ENCODE peak calls at places on chromosomes 2 and 18, in six cellular contexts. T is H9, D is neuronal stem cell, N is IMR-90, M is mesenchymal stem cell, V is H1. Y is an unnamed sample.

GRCh38 chr2:238716585-238716984 is 131.3 kb upstream of the TWIST2 start:
- DNase-seq in M (no peak), T (peak; percentile 50), V (no peak), D (no peak), N (no peak), Y (no peak)

GRCh38 chr2:83081835-83082522 is 1377.1 kb downstream of the SUCLG1 start:
- DNase-seq in D (no peak), N (peak; percentile 65), V (no peak), T (no peak), M (peak; percentile 55), Y (no peak)

GRCh38 chr18:37465922-37466321 is 99.7 kb downstream of the CELF4 start:
- DNase-seq in M (peak; percentile 27), T (no peak), D (no peak), N (no peak), V (no peak), Y (no peak)

GRCh38 chr2:40032650-40033319 is 253.7 kb upstream of the THUMPD2 start:
- DNase-seq in V (no peak), T (no peak), N (peak; percentile 92), M (peak; percentile 66), D (no peak), Y (peak; percentile 81)

GRCh38 chr2:219706823-219707281 is 79.4 kb downstream of the SLC4A3 start:
- DNase-seq in D (no peak), T (no peak), M (no peak), N (peak; percentile 67), V (peak; percentile 41), Y (no peak)

GRCh38 chr2:64062840-64063239 is 43.6 kb upstream of the VPS54 start:
- DNase-seq in T (no peak), M (peak; percentile 44), D (no peak), V (no peak), N (peak; percentile 82), Y (peak; percentile 54)

GRCh38 chr2:136281281-136282117 is 163.6 kb upstream of the CXCR4 start:
- DNase-seq in T (no peak), V (no peak), M (no peak), D (no peak), N (no peak), Y (no peak)

GRCh38 chr2:167181134-167181533 is 292.9 kb downstream of the XIRP2 start:
- DNase-seq in V (no peak), D (no peak), N (peak; percentile 79), T (no peak), M (no peak), Y (no peak)

GRCh38 chr2:147482590-147483292 is 362.1 kb upstream of the ACVR2A start:
- DNase-seq in N (no peak), M (no peak), V (no peak), D (no peak), T (no peak), Y (no peak)

GRCh38 chr2:100178085-100178788 is 35.8 kb upstream of the AFF3 start:
- DNase-seq in T (peak; percentile 88), M (peak; percentile 70), V (peak; percentile 79), N (peak; percentile 38), D (peak; percentile 11), Y (peak; percentile 90)

GRCh38 chr2:73436019-73436418 is 50.4 kb downstream of the ALMS1 start:
- DNase-seq in T (no peak), N (no peak), D (no peak), V (no peak), M (no peak), Y (no peak)

GRCh38 chr2:173347305-173348168 is 7.1 kb upstream of the CDCA7 start:
- DNase-seq in V (no peak), D (no peak), M (no peak), T (no peak), N (no peak), Y (no peak)

GRCh38 chr2:187429989-187430388 is 18.1 kb downstream of the CALCRL start:
- DNase-seq in T (no peak), N (peak; percentile 75), D (no peak), V (no peak), M (peak; percentile 47), Y (peak; percentile 43)

GRCh38 chr18:24735504-24736243 is 275.2 kb downstream of the HRH4 start:
- DNase-seq in T (no peak), D (no peak), V (no peak), M (no peak), N (no peak), Y (no peak)

GRCh38 chr18:62384610-62385097 is 59.5 kb downstream of the TNFRSF11A start:
- DNase-seq in N (no peak), V (peak; percentile 53), M (peak; percentile 34), T (peak; percentile 56), D (no peak), Y (peak; percentile 84)

GRCh38 chr2:46831869-46832265 is 83.7 kb downstream of the MCFD2 start:
- DNase-seq in D (no peak), M (no peak), N (no peak), T (no peak), V (no peak), Y (no peak)

GRCh38 chr2:209876211-209876610 is 104.6 kb downstream of the UNC80 start:
- DNase-seq in D (no peak), M (no peak), T (no peak), N (no peak), V (no peak), Y (no peak)

GRCh38 chr2:237964578-237965404 is 2.0 kb upstream of the UBE2F start:
- DNase-seq in T (no peak), D (no peak), V (no peak), N (peak; percentile 86), M (no peak), Y (peak; percentile 99)

GRCh38 chr2:152047826-152048476 is 50.9 kb downstream of the CACNB4 start:
- DNase-seq in D (no peak), V (no peak), M (no peak), N (no peak), T (no peak), Y (no peak)

GRCh38 chr2:444937-445884 is 157.3 kb upstream of the ALKAL2 start:
- DNase-seq in V (no peak), M (no peak), T (no peak), N (no peak), D (no peak), Y (no peak)

GRCh38 chr2:201969938-201970785 is 63.5 kb upstream of the FZD7 start:
- DNase-seq in N (peak; percentile 93), V (no peak), D (no peak), M (peak; percentile 89), T (no peak), Y (peak; percentile 50)

GRCh38 chr2:23606968-23607367 is 222.0 kb downstream of the KLHL29 start:
- DNase-seq in M (peak; percentile 78), T (no peak), V (no peak), N (peak; percentile 82), D (no peak), Y (peak; percentile 85)

GRCh38 chr2:200087451-200087850 is 132.1 kb downstream of the MAIP1 start:
- DNase-seq in T (no peak), V (no peak), N (no peak), M (no peak), D (no peak), Y (no peak)

GRCh38 chr2:20225294-20226151 is 593 bp upstream of the SDC1 start:
- DNase-seq in N (peak; percentile 50), M (peak; percentile 57), T (peak; percentile 84), V (peak; percentile 87), D (peak; percentile 77), Y (peak; percentile 56)

GRCh38 chr2:119732026-119732425 is 27.7 kb upstream of the PTPN4 start:
- DNase-seq in N (no peak), M (no peak), D (no peak), V (no peak), T (no peak), Y (no peak)
- H3K4ac ChIP-seq in N (no peak overlapping the region), M (no peak overlapping the region), D (no peak overlapping the region), V (no peak overlapping the region), T (no peak overlapping the region), Y (no peak overlapping the region)

DNA sequence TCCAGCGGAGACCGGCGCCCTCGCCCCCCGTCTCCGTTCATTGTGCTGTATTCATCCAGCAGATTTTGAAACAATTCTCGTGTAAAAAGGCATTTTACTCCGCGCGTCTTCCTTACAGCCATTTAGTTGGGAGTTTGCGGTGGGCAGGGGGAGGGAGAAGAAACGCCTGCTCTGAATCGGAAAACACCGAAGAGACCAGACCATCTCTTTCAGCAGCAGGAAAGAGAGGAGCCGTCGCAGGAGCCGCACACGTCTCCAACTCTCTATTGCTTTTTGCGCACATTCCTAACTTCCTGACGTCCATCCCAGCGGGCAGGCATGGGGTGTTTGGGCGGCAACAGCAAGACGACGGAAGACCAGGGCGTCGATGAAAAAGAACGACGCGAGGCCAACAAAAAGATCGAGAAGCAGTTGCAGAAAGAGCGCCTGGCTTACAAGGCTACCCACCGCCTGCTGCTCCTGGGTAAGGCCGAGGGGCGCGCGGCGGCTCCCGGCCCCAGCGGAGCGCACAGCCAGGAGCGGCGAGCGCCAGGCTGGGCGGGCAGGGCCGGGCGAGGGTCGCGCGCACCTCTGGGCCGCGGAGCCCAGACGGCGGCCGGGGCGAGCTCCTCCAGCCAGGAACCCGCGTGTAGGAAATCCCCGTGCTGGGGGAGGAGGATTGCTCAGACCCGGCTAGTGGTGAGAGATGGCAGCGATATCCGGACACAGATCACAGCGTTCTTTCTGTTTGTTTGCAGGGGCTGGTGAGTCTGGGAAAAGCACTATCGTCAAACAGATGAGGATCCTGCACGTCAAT is 63.2 kb downstream of the GNAL start:
- DNase-seq in D (peak; percentile 41), N (peak; percentile 30), M (peak; percentile 48), T (peak; percentile 57), V (peak; percentile 68), Y (peak; percentile 21)
- H2AFZ ChIP-seq in D (no peak overlapping the region), N (peak overlapping the region; percentile 79), M (peak overlapping the region; percentile 76), T (no peak overlapping the region), V (peak overlapping the region; percentile 40), Y (no peak overlapping the region)

DNA sequence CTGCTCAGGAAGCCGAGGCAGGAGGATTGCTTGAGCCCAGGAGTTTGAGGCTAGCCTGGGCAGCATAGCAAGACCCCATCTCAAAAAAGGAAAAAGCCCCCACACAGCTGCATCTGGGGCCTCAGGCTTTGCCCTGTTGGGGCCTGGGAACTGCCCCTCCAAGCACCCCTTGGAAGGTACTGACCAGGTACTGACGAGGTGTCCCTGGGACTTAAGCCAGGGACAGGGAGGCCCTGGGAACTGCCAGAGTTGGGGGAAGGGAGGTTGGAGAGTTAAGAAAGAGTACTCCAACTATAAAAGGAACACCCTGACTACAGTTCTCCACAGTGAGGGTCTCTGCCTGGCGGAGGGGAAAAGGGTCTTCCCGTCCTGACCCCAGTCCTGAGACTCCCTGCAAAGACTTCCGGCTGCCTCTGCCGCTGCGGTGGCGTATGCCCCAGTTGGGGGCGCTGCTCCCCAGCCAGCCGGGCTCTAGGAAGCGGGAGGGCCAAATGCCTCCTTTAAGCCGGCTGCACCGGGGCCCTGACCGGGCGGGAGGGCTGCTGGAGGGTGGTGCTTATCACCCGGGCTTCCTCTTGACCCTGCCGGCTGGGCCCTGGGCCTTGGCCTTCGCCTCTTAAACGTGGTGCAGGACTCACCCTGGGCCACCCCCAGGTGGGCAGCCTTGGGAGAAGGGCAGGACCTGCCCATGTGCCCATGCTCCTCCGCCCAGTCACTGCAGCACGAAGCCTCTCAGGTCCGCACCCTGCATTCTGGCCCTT is 12.8 kb downstream of the SLC30A3 start:
- DNase-seq in T (peak; percentile 87), N (peak; percentile 31), V (peak; percentile 93), D (peak; percentile 66), M (peak; percentile 55), Y (peak; percentile 25)
- H3K4ac ChIP-seq in T (no peak overlapping the region), N (no peak overlapping the region), V (no peak overlapping the region), D (no peak overlapping the region), M (no peak overlapping the region), Y (no peak overlapping the region)

GRCh38 chr2:166044853-166045483 is 82.9 kb downstream of the SCN1A start:
- DNase-seq in V (no peak), N (no peak), T (no peak), M (no peak), D (no peak), Y (no peak)

GRCh38 chr2:166042768-166043390 is 84.9 kb downstream of the SCN1A start:
- DNase-seq in N (peak; percentile 17), V (no peak), D (no peak), T (no peak), M (no peak), Y (no peak)

GRCh38 chr2:166041613-166042012 is 86.2 kb downstream of the SCN1A start:
- DNase-seq in N (no peak), M (no peak), T (no peak), D (no peak), V (no peak), Y (no peak)

GRCh38 chr2:166042356-166042755 is 85.5 kb downstream of the SCN1A start:
- DNase-seq in V (no peak), T (no peak), M (no peak), D (no peak), N (no peak), Y (no peak)
- H2AFZ ChIP-seq in V (no peak overlapping the region), T (no peak overlapping the region), M (no peak overlapping the region), D (no peak overlapping the region), N (no peak overlapping the region), Y (no peak overlapping the region)